ENCODE peak calls at places on chromosomes 7 and 10, in ten cellular contexts. V is left cardiac atrium, S is psoas muscle, N is WTC11, Z is endothelial cell, W is NCI-H446 treated with DMSO at 0.1 percent for 48 hours, D is lower leg skin, M is fibroblast of the aortic adventitia, H is amniotic epithelial cell, L is COR-L47. Q is an unnamed sample.

GRCh38 chr7:120407015-120407414 is 134.0 kb downstream of the KCND2 start:
- DNase-seq in V (no peak), S (no peak), N (no peak), Z (no peak), W (no peak), D (no peak), M (no peak), H (peak), L (no peak), Q (no peak)

GRCh38 chr10:61779950-61780659 is 117.4 kb downstream of the CABCOCO1 start:
- DNase-seq in V (peak), S (peak), N (no peak), Z (no peak), W (no peak), D (no peak), M (peak), H (peak), L (no peak), Q (no peak)

GRCh38 chr7:47401571-47402570 is 180.0 kb downstream of the TNS3 start:
- DNase-seq in V (no peak), S (peak), N (no peak), Z (no peak), W (no peak), D (no peak), M (no peak), H (no peak), L (no peak), Q (no peak)

GRCh38 chr7:143052041-143052440 is at the start of gene OR6V1:
- DNase-seq in V (no peak), S (no peak), N (no peak), Z (no peak), W (no peak), D (no peak), M (no peak), H (no peak), L (no peak), Q (no peak)

GRCh38 chr10:21052072-21052708 is 155.1 kb upstream of the NEBL start:
- DNase-seq in V (no peak), S (no peak), N (no peak), Z (no peak), W (no peak), D (no peak), M (no peak), H (no peak), L (no peak), Q (no peak)

GRCh38 chr7:114364151-114364550 is 50.5 kb upstream of the FOXP2 start:
- DNase-seq in V (no peak), S (no peak), N (no peak), Z (no peak), W (no peak), D (no peak), M (no peak), H (no peak), L (no peak), Q (no peak)

GRCh38 chr10:18325889-18326531 is 185.8 kb downstream of the CACNB2 start:
- DNase-seq in V (no peak), S (no peak), N (no peak), Z (no peak), W (no peak), D (no peak), M (no peak), H (no peak), L (no peak), Q (no peak)

GRCh38 chr7:17633099-17633498 is 307.2 kb downstream of the SNX13 start:
- DNase-seq in V (no peak), S (no peak), N (no peak), Z (no peak), W (no peak), D (no peak), M (peak), H (peak), L (no peak), Q (no peak)

GRCh38 chr7:82410461-82410860 is 33.1 kb downstream of the CACNA2D1 start:
- DNase-seq in V (peak), S (peak), N (no peak), Z (no peak), W (no peak), D (no peak), M (no peak), H (no peak), L (peak), Q (no peak)

Q was measured in SK-N-SH.